ENCODE peak calls at places on chromosomes 6 and 20, in six cellular contexts. H is activated gamma-delta T cell treated with Interleukin-2 at 50 U/mL for 16 hours; T is neural progenitor cell; L is activated CD4-positive, alpha-beta T cell treated with anti-CD3 and anti-CD28 coated beads, Interleukin-2, amount 50 U/mL, for 4 hours; R is CD8-positive, alpha-beta T cell; A is AG08396. P is an unnamed sample.

GRCh38 chr6:108736832-108737231 is 111.4 kb upstream of the ARMC2 start:
- DNase-seq in H (no peak), T (no peak), L (no peak), R (no peak), A (peak; percentile 61), P (no peak)

GRCh38 chr20:9838378-9839295 is at the start of gene PAK5:
- DNase-seq in H (no peak), T (peak; percentile 96), L (no peak), R (no peak), A (peak; percentile 30), P (peak; percentile 89)

GRCh38 chr6:15841937-15842698 is 179.3 kb upstream of the DTNBP1 start:
- DNase-seq in H (no peak), T (no peak), L (no peak), R (no peak), A (no peak), P (no peak)

GRCh38 chr20:24777746-24778145 is 171.3 kb upstream of the CST7 start:
- DNase-seq in H (no peak), T (no peak), L (no peak), R (no peak), A (no peak), P (no peak)

GRCh38 chr6:68134796-68135195 is 500.3 kb upstream of the ADGRB3 start:
- DNase-seq in H (no peak), T (no peak), L (no peak), R (no peak), A (no peak), P (no peak)

GRCh38 chr6:82073484-82073883 is 174.1 kb downstream of the IBTK start:
- DNase-seq in H (no peak), T (peak; percentile 52), L (no peak), R (no peak), A (no peak), P (no peak)

GRCh38 chr6:111740506-111740905 is 132.7 kb downstream of the FYN start:
- DNase-seq in H (no peak), T (no peak), L (no peak), R (no peak), A (no peak), P (no peak)

GRCh38 chr20:17816804-17817590 is 117.2 kb downstream of the BANF2 start:
- DNase-seq in H (no peak), T (no peak), L (no peak), R (no peak), A (no peak), P (no peak)

GRCh38 chr6:164007881-164008280 is 593.4 kb downstream of the QKI start:
- DNase-seq in H (no peak), T (no peak), L (no peak), R (no peak), A (no peak), P (no peak)

GRCh38 chr20:48286571-48287551 is 501.6 kb upstream of the SULF2 start:
- DNase-seq in H (no peak), T (no peak), L (no peak), R (no peak), A (no peak), P (no peak)

GRCh38 chr6:37051138-37052026 is 45.9 kb downstream of the FGD2 start:
- DNase-seq in H (peak; percentile 89), T (peak; percentile 92), L (peak; percentile 89), R (peak; percentile 93), A (peak; percentile 80), P (peak; percentile 75)

GRCh38 chr6:44486002-44486421 is 98.5 kb downstream of the CDC5L start:
- DNase-seq in H (no peak), T (peak; percentile 57), L (no peak), R (no peak), A (no peak), P (no peak)

GRCh38 chr6:110476046-110476849 is at the start of gene SLC22A16:
- DNase-seq in H (no peak), T (no peak), L (no peak), R (no peak), A (peak; percentile 43), P (no peak)

GRCh38 chr6:168615837-168616236 is 174.9 kb downstream of the SMOC2 start:
- DNase-seq in H (no peak), T (no peak), L (no peak), R (no peak), A (no peak), P (no peak)

GRCh38 chr20:40010483-40010882 is 678.6 kb downstream of the MAFB start:
- DNase-seq in H (no peak), T (no peak), L (no peak), R (no peak), A (no peak), P (no peak)

GRCh38 chr20:13671500-13672288 is 33.0 kb upstream of the TASP1 start:
- DNase-seq in H (no peak), T (no peak), L (no peak), R (no peak), A (peak; percentile 39), P (no peak)

GRCh38 chr6:49327005-49327404 is 136.0 kb downstream of the MMUT start:
- DNase-seq in H (no peak), T (no peak), L (no peak), R (no peak), A (no peak), P (no peak)

GRCh38 chr20:4468114-4468513 is 253.6 kb upstream of the PRND start:
- DNase-seq in H (no peak), T (no peak), L (no peak), R (no peak), A (no peak), P (no peak)

GRCh38 chr6:150627601-150628012 is 27.9 kb downstream of the PLEKHG1 start:
- DNase-seq in H (no peak), T (no peak), L (no peak), R (no peak), A (no peak), P (no peak)

GRCh38 chr20:9503530-9504251 is 10.7 kb upstream of the LAMP5 start:
- DNase-seq in H (no peak), T (peak; percentile 47), L (no peak), R (no peak), A (peak; percentile 66), P (no peak)

GRCh38 chr20:17228624-17229061 is 1.8 kb downstream of the PCSK2 start:
- DNase-seq in H (no peak), T (peak; percentile 53), L (no peak), R (no peak), A (no peak), P (no peak)

GRCh38 chr20:23135449-23136447 is 49.6 kb upstream of the CD93 start:
- DNase-seq in H (no peak), T (no peak), L (no peak), R (no peak), A (no peak), P (no peak)

GRCh38 chr6:170203212-170203611 is 87.7 kb downstream of the DLL1 start:
- DNase-seq in H (no peak), T (no peak), L (no peak), R (no peak), A (no peak), P (no peak)

GRCh38 chr6:143110572-143110971 is 49.9 kb downstream of the AIG1 start:
- DNase-seq in H (no peak), T (no peak), L (no peak), R (no peak), A (no peak), P (no peak)

GRCh38 chr6:108841377-108841855 is 6.8 kb upstream of the ARMC2 start:
- DNase-seq in H (no peak), T (no peak), L (no peak), R (no peak), A (no peak), P (no peak)

GRCh38 chr6:2958331-2958711 is 13.0 kb downstream of the SERPINB6 start:
- DNase-seq in H (no peak), T (no peak), L (no peak), R (no peak), A (no peak), P (no peak)

GRCh38 chr20:41524980-41525613 is 93.1 kb downstream of the CHD6 start:
- DNase-seq in H (no peak), T (peak; percentile 29), L (no peak), R (no peak), A (peak; percentile 30), P (no peak)

GRCh38 chr6:158017621-158018369 is 36.1 kb downstream of the SYNJ2 start:
- DNase-seq in H (no peak), T (no peak), L (no peak), R (no peak), A (no peak), P (no peak)

GRCh38 chr6:42978487-42978792 is 541 bp downstream of the PEX6 start:
- DNase-seq in H (no peak), T (peak; percentile 48), L (no peak), R (peak; percentile 51), A (peak; percentile 58), P (no peak)

GRCh38 chr6:124795879-124796838 is 166.1 kb upstream of the RNF217 start:
- DNase-seq in H (no peak), T (peak; percentile 73), L (no peak), R (no peak), A (no peak), P (peak; percentile 42)